ENCODE peak calls at places on chromosomes 1 and 21, in five cellular contexts. One of them, this sample, is unnamed.

GRCh38 chr1:9984253-9984652 is 12.8 kb upstream of the RBP7 start:
- DNase-seq in Peyer's patch: no peak
- DNase-seq in OCI-LY7: no peak
- DNase-seq in GM10248: no peak
- DNase-seq in kidney: no peak
- DNase-seq in this sample: no peak

GRCh38 chr1:33195560-33195959 is 13.7 kb upstream of the TRIM62 start:
- DNase-seq in Peyer's patch: no peak
- DNase-seq in OCI-LY7: no peak
- DNase-seq in GM10248: no peak
- DNase-seq in kidney: no peak
- DNase-seq in this sample: no peak

GRCh38 chr1:90133133-90133532 is 138.2 kb downstream of the ZNF326 start:
- DNase-seq in Peyer's patch: no peak
- DNase-seq in OCI-LY7: peak; percentile 33
- DNase-seq in GM10248: no peak
- DNase-seq in kidney: no peak
- DNase-seq in this sample: no peak

GRCh38 chr1:212286437-212287131 is 1.4 kb downstream of the PPP2R5A start:
- DNase-seq in Peyer's patch: no peak
- DNase-seq in OCI-LY7: no peak
- DNase-seq in GM10248: no peak
- DNase-seq in kidney: no peak
- DNase-seq in this sample: no peak

GRCh38 chr1:6675936-6676335 is 25.7 kb downstream of the DNAJC11 start:
- DNase-seq in Peyer's patch: no peak
- DNase-seq in OCI-LY7: no peak
- DNase-seq in GM10248: no peak
- DNase-seq in kidney: no peak
- DNase-seq in this sample: no peak

GRCh38 chr1:156281281-156282142 is 1.1 kb downstream of the SMG5 start:
- DNase-seq in Peyer's patch: no peak
- DNase-seq in OCI-LY7: peak; percentile 69
- DNase-seq in GM10248: peak; percentile 58
- DNase-seq in kidney: no peak
- DNase-seq in this sample: no peak

GRCh38 chr1:114755006-114755936 is 2.5 kb downstream of the CSDE1 start:
- DNase-seq in Peyer's patch: no peak
- DNase-seq in OCI-LY7: peak; percentile 16
- DNase-seq in GM10248: no peak
- DNase-seq in kidney: no peak
- DNase-seq in this sample: no peak

GRCh38 chr1:71785470-71785869 is 496.9 kb downstream of the NEGR1 start:
- DNase-seq in Peyer's patch: no peak
- DNase-seq in OCI-LY7: no peak
- DNase-seq in GM10248: no peak
- DNase-seq in kidney: no peak
- DNase-seq in this sample: no peak

GRCh38 chr1:86993269-86993985 is 79.0 kb downstream of the HS2ST1 start:
- DNase-seq in Peyer's patch: no peak
- DNase-seq in OCI-LY7: no peak
- DNase-seq in GM10248: no peak
- DNase-seq in kidney: no peak
- DNase-seq in this sample: no peak

GRCh38 chr1:9770276-9770675 is 53.5 kb downstream of the CLSTN1 start:
- DNase-seq in Peyer's patch: no peak
- DNase-seq in OCI-LY7: no peak
- DNase-seq in GM10248: no peak
- DNase-seq in kidney: no peak
- DNase-seq in this sample: no peak

GRCh38 chr1:201399352-201400126 is 415 bp upstream of the LAD1 start:
- DNase-seq in Peyer's patch: no peak
- DNase-seq in OCI-LY7: no peak
- DNase-seq in GM10248: no peak
- DNase-seq in kidney: peak; percentile 84
- DNase-seq in this sample: no peak

GRCh38 chr1:171484760-171485374 is 463 bp upstream of the PRRC2C start:
- DNase-seq in Peyer's patch: no peak
- DNase-seq in OCI-LY7: no peak
- DNase-seq in GM10248: peak; percentile 53
- DNase-seq in kidney: no peak
- DNase-seq in this sample: no peak

GRCh38 chr1:180175291-180175690 is 20.6 kb downstream of the QSOX1 start:
- DNase-seq in Peyer's patch: no peak
- DNase-seq in OCI-LY7: no peak
- DNase-seq in GM10248: no peak
- DNase-seq in kidney: no peak
- DNase-seq in this sample: no peak

GRCh38 chr21:34020934-34021553 is 52.3 kb upstream of the MRPS6 start:
- DNase-seq in Peyer's patch: no peak
- DNase-seq in OCI-LY7: no peak
- DNase-seq in GM10248: no peak
- DNase-seq in kidney: no peak
- DNase-seq in this sample: no peak

GRCh38 chr1:173861731-173862145 is 6.1 kb downstream of the GAS5 start:
- DNase-seq in Peyer's patch: no peak
- DNase-seq in OCI-LY7: peak; percentile 29
- DNase-seq in GM10248: no peak
- DNase-seq in kidney: no peak
- DNase-seq in this sample: no peak

GRCh38 chr1:66464802-66465201 is 69.2 kb upstream of the SGIP1 start:
- DNase-seq in Peyer's patch: no peak
- DNase-seq in OCI-LY7: no peak
- DNase-seq in GM10248: no peak
- DNase-seq in kidney: no peak
- DNase-seq in this sample: no peak

GRCh38 chr1:226979115-226979516 is 39.0 kb downstream of the COQ8A start:
- DNase-seq in Peyer's patch: peak; percentile 12
- DNase-seq in OCI-LY7: no peak
- DNase-seq in GM10248: no peak
- DNase-seq in kidney: peak; percentile 60
- DNase-seq in this sample: no peak

GRCh38 chr1:172600615-172601014 is 58.3 kb upstream of the FASLG start:
- DNase-seq in Peyer's patch: no peak
- DNase-seq in OCI-LY7: no peak
- DNase-seq in GM10248: no peak
- DNase-seq in kidney: no peak
- DNase-seq in this sample: no peak

GRCh38 chr1:179038528-179039281 is 13.0 kb downstream of the FAM20B start:
- DNase-seq in Peyer's patch: no peak
- DNase-seq in OCI-LY7: peak; percentile 47
- DNase-seq in GM10248: no peak
- DNase-seq in kidney: no peak
- DNase-seq in this sample: no peak

GRCh38 chr1:223198628-223198965 is 55.5 kb upstream of the TLR5 start:
- DNase-seq in Peyer's patch: no peak
- DNase-seq in OCI-LY7: no peak
- DNase-seq in GM10248: no peak
- DNase-seq in kidney: no peak
- DNase-seq in this sample: no peak

GRCh38 chr1:101388904-101389546 is 152.2 kb downstream of the S1PR1 start:
- DNase-seq in Peyer's patch: peak; percentile 16
- DNase-seq in OCI-LY7: peak; percentile 62
- DNase-seq in GM10248: peak; percentile 23
- DNase-seq in kidney: no peak
- DNase-seq in this sample: no peak

GRCh38 chr1:181659348-181659957 is 176.1 kb downstream of the CACNA1E start:
- DNase-seq in Peyer's patch: no peak
- DNase-seq in OCI-LY7: no peak
- DNase-seq in GM10248: no peak
- DNase-seq in kidney: no peak
- DNase-seq in this sample: no peak

DNA sequence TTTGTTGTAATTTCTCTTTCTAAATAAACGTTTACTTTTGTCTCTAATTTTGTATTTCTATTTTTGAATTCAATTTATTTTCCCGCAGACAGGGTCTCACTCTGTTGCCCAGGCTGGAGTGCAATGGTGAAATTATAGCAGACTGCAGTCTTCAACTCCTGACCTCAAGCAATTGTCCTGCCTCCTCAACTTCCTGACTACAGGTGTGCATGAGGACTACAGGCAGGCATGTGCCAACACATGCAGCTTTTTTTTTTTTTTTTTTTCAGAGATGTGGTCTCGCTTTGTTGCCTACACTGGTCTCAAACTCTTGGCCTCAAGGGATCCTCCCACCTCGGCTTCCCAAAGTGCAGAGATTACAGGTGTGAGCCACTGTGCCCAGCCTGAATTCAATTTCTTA is 36.7 kb upstream of the IL20 start:
- DNase-seq in Peyer's patch: peak; percentile 24
- DNase-seq in OCI-LY7: peak; percentile 53
- DNase-seq in GM10248: no peak
- DNase-seq in kidney: no peak
- DNase-seq in this sample: no peak
- TF ChIP-seq CTCF in Peyer's patch: peak; percentile 3
- TF ChIP-seq CTCF in OCI-LY7: no peak
- TF ChIP-seq CTCF in GM10248: no peak
- TF ChIP-seq CTCF in kidney: no peak
- TF ChIP-seq CTCF in this sample: no peak

GRCh38 chr21:45441431-45442255 is 36.7 kb downstream of the COL18A1 start:
- DNase-seq in Peyer's patch: no peak
- DNase-seq in OCI-LY7: no peak
- DNase-seq in GM10248: no peak
- DNase-seq in kidney: peak; percentile 71
- DNase-seq in this sample: no peak

GRCh38 chr21:45444385-45444784 is 39.4 kb downstream of the COL18A1 start:
- DNase-seq in Peyer's patch: no peak
- DNase-seq in OCI-LY7: no peak
- DNase-seq in GM10248: no peak
- DNase-seq in kidney: peak; percentile 61
- DNase-seq in this sample: no peak

GRCh38 chr21:45442276-45442675 is 37.3 kb downstream of the COL18A1 start:
- DNase-seq in Peyer's patch: no peak
- DNase-seq in OCI-LY7: no peak
- DNase-seq in GM10248: no peak
- DNase-seq in kidney: peak; percentile 69
- DNase-seq in this sample: no peak

GRCh38 chr21:45445369-45445768 is 40.4 kb downstream of the COL18A1 start:
- DNase-seq in Peyer's patch: no peak
- DNase-seq in OCI-LY7: no peak
- DNase-seq in GM10248: no peak
- DNase-seq in kidney: no peak
- DNase-seq in this sample: no peak

GRCh38 chr21:45443595-45444181 is 38.7 kb downstream of the COL18A1 start:
- DNase-seq in Peyer's patch: no peak
- DNase-seq in OCI-LY7: no peak
- DNase-seq in GM10248: no peak
- DNase-seq in kidney: peak; percentile 67
- DNase-seq in this sample: no peak
- TF ChIP-seq CTCF in Peyer's patch: no peak
- TF ChIP-seq CTCF in OCI-LY7: no peak
- TF ChIP-seq CTCF in GM10248: peak; percentile 4
- TF ChIP-seq CTCF in kidney: no peak
- TF ChIP-seq CTCF in this sample: no peak

GRCh38 chr1:27719286-27720251 is 6.2 kb upstream of the FAM76A start:
- DNase-seq in Peyer's patch: no peak
- DNase-seq in OCI-LY7: peak; percentile 10
- DNase-seq in GM10248: no peak
- DNase-seq in kidney: no peak
- DNase-seq in this sample: no peak
- TF ChIP-seq CTCF in Peyer's patch: no peak
- TF ChIP-seq CTCF in OCI-LY7: peak; percentile 55
- TF ChIP-seq CTCF in GM10248: no peak
- TF ChIP-seq CTCF in kidney: no peak
- TF ChIP-seq CTCF in this sample: peak; percentile 44

GRCh38 chr1:27945020-27945419 is 10.2 kb downstream of the SMPDL3B start:
- DNase-seq in Peyer's patch: no peak
- DNase-seq in OCI-LY7: no peak
- DNase-seq in GM10248: no peak
- DNase-seq in kidney: no peak
- DNase-seq in this sample: no peak
- TF ChIP-seq CTCF in Peyer's patch: no peak
- TF ChIP-seq CTCF in OCI-LY7: no peak
- TF ChIP-seq CTCF in GM10248: no peak
- TF ChIP-seq CTCF in kidney: no peak
- TF ChIP-seq CTCF in this sample: no peak

GRCh38 chr21:42973309-42973990 is 912 bp upstream of the PKNOX1 start:
- DNase-seq in Peyer's patch: no peak
- DNase-seq in OCI-LY7: no peak
- DNase-seq in GM10248: no peak
- DNase-seq in kidney: peak; percentile 69
- DNase-seq in this sample: peak; percentile 10
- TF ChIP-seq CTCF in Peyer's patch: no peak
- TF ChIP-seq CTCF in OCI-LY7: peak; percentile 11
- TF ChIP-seq CTCF in GM10248: no peak
- TF ChIP-seq CTCF in kidney: no peak
- TF ChIP-seq CTCF in this sample: no peak

DNA sequence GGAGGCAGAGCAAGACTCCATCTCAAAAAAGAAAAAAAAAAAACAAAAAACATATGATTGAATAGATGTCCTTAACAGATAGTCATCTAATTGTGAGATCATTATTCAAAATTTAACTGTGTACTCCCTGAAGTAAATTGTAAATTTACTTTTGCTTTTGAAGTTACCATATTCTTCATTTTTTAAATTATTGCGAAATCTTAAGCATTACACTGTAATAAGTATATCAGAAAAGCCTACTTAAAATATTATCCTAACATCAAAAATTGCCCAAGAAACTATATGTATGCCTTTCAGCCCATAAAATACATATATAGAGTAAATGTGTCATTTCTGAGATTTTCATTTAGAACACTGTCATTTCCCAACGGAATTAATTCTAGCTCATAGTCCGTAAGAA is 91.9 kb downstream of the AK5 start:
- DNase-seq in Peyer's patch: no peak
- DNase-seq in OCI-LY7: no peak
- DNase-seq in GM10248: no peak
- DNase-seq in kidney: no peak
- DNase-seq in this sample: no peak
- TF ChIP-seq CTCF in Peyer's patch: no peak
- TF ChIP-seq CTCF in OCI-LY7: no peak
- TF ChIP-seq CTCF in GM10248: no peak
- TF ChIP-seq CTCF in kidney: no peak
- TF ChIP-seq CTCF in this sample: no peak

DNA sequence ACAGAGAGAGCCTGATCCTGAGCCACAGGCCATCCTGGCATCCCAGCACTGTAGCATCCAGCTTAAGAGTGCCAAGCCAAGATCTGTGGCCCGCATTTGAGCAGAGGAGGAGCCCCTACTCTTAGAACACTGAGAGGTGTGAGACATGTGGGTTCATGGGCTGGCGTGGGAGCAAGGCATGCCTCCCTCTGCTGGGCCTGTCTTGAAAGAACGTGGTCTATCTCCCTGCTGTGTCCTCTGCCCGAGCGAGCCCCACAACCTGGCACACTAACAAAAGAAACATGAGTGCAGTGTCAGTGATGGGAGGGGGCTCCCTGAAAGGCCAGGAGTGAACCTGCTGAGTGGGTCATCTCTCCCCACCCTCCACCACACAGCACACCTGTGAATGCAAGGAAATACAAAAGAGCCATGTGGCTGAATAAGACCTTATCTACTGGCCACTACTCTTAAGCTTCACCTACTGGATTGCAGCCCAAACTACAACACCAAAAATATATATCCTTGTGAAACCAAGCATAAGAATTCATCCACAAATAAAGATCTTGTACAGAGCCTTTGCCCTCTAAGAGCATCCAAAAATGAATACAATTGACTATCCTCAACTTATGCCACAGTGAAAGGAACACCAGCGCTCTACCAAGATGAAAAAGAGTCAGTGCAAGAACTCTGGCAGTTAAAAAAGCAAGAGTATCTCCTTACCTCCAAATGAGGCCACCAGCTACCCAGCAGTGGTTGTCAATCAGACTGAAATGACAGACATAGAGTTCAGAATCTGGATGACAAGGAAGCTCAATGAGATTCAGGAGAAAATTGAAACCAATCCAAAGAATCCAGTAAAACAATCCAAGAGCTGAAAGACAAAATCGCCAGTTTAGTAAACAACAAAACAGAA is 259.4 kb upstream of the DAB1 start:
- DNase-seq in Peyer's patch: no peak
- DNase-seq in OCI-LY7: no peak
- DNase-seq in GM10248: no peak
- DNase-seq in kidney: peak; percentile 26
- DNase-seq in this sample: no peak
- TF ChIP-seq CTCF in Peyer's patch: no peak
- TF ChIP-seq CTCF in OCI-LY7: no peak
- TF ChIP-seq CTCF in GM10248: no peak
- TF ChIP-seq CTCF in kidney: no peak
- TF ChIP-seq CTCF in this sample: no peak

This sample was measured in CD4-positive, alpha-beta T cell.